ENCODE peak calls at places on chromosomes 6 and 20, in five cellular contexts. F, B, R, T and G are unnamed samples.
A peak's percentile ranks its signal among the peaks of the same experiment; 100 is the strongest.

GRCh38 chr6:22095886-22096285 is 200.9 kb downstream of the PRL start:
- DNase-seq in F (no peak), T (no peak), R (peak; percentile 52), B (no peak), G (no peak)

GRCh38 chr6:98787401-98787800 is 47.0 kb upstream of the POU3F2 start:
- DNase-seq in B (no peak), R (no peak), T (no peak), F (no peak), G (no peak)

GRCh38 chr6:100175814-100176275 is 181.8 kb upstream of the MCHR2 start:
- DNase-seq in F (no peak), T (no peak), R (peak; percentile 95), B (no peak), G (no peak)

GRCh38 chr20:41306061-41306727 is 11.3 kb downstream of the ZHX3 start:
- DNase-seq in B (no peak), T (no peak), R (no peak), F (no peak), G (no peak)

GRCh38 chr20:56949318-56949717 is 317.1 kb downstream of the BMP7 start:
- DNase-seq in R (no peak), T (no peak), B (no peak), F (no peak), G (no peak)

GRCh38 chr6:138577151-138577915 is 78.0 kb upstream of the NHSL1 start:
- DNase-seq in B (no peak), R (no peak), F (no peak), T (no peak), G (no peak)

GRCh38 chr6:40674170-40674569 is 87.0 kb upstream of the LRFN2 start:
- DNase-seq in R (no peak), B (no peak), T (no peak), F (no peak), G (no peak)

GRCh38 chr20:61331542-61331941 is 79.5 kb downstream of the CDH4 start:
- DNase-seq in F (no peak), R (no peak), B (peak; percentile 83), T (no peak), G (no peak)

GRCh38 chr6:137870744-137871247 is 3.7 kb downstream of the TNFAIP3 start:
- DNase-seq in B (no peak), F (no peak), T (no peak), R (peak; percentile 31), G (no peak)

GRCh38 chr6:149223120-149223775 is 94.3 kb upstream of the TAB2 start:
- DNase-seq in T (no peak), B (no peak), F (no peak), R (no peak), G (no peak)

GRCh38 chr6:37456126-37456525 is 23.1 kb downstream of the CMTR1 start:
- DNase-seq in F (no peak), T (no peak), B (no peak), R (peak; percentile 88), G (no peak)

GRCh38 chr6:19210849-19211590 is 626.1 kb upstream of the ID4 start:
- DNase-seq in R (no peak), F (no peak), B (peak; percentile 26), T (no peak), G (peak; percentile 71)

GRCh38 chr20:63102720-63103375 is 96.1 kb upstream of the BHLHE23 start:
- DNase-seq in F (no peak), B (peak; percentile 66), R (peak; percentile 6), T (peak; percentile 68), G (no peak)

GRCh38 chr6:43840490-43841218 is 70.6 kb downstream of the VEGFA start:
- DNase-seq in T (no peak), R (peak; percentile 84), B (no peak), F (no peak), G (no peak)

GRCh38 chr20:34312024-34312460 is 8.9 kb upstream of the AHCY start:
- DNase-seq in F (no peak), R (no peak), B (peak; percentile 71), T (no peak), G (no peak)

GRCh38 chr6:73028124-73028766 is 197.1 kb downstream of the KHDC1L start:
- DNase-seq in F (no peak), T (no peak), R (no peak), B (no peak), G (no peak)

GRCh38 chr6:161673026-161673425 is 399.2 kb upstream of the AGPAT4 start:
- DNase-seq in R (no peak), T (no peak), B (no peak), F (no peak), G (no peak)

GRCh38 chr6:51619042-51619799 is 468.2 kb downstream of the PKHD1 start:
- DNase-seq in B (peak; percentile 53), F (no peak), T (no peak), R (no peak), G (no peak)

GRCh38 chr20:20864346-20865096 is 152.1 kb upstream of the RALGAPA2 start:
- DNase-seq in F (no peak), R (no peak), T (no peak), B (no peak), G (no peak)

GRCh38 chr6:138863331-138863730 is 67.4 kb downstream of the ECT2L start:
- DNase-seq in T (no peak), R (no peak), F (no peak), B (no peak), G (no peak)

GRCh38 chr6:71181565-71181964 is 107.0 kb upstream of the OGFRL1 start:
- DNase-seq in R (peak; percentile 87), F (peak; percentile 5), T (no peak), B (no peak), G (no peak)

GRCh38 chr6:148524976-148525375 is 182.3 kb downstream of the SASH1 start:
- DNase-seq in F (no peak), T (no peak), R (peak; percentile 92), B (no peak), G (peak; percentile 78)

DNA sequence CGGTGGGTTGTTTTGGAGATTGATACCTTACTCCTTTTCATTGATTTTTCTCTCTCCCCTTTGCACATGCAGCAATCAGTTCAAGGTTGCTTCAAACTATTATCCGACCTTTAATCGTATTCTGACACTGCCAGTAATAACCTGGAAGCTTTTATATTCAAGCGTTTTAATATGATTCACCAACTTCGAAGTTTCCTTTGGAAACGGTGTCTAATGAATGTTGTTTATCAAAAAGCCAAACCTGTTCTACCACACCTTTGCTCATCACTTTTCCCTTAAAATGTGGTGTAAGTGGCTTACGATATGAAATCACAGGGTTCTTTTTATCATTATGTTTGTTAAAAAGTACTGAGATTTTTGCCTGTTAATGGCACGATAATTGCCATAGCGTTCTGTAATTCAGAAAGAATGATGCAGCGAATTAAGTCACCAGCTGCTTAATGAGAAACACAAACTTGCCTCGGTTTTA is 660 bp downstream of the STXBP5 start:
- DNase-seq in B (no peak), R (peak; percentile 10), T (no peak), F (no peak), G (no peak)
- TF ChIP-seq CTCF in B (no peak), R (no peak), T (no peak), F (no peak), G (no peak)

GRCh38 chr6:96468281-96468680 is 53.3 kb upstream of the UFL1 start:
- DNase-seq in F (no peak), R (no peak), T (no peak), B (no peak), G (no peak)

GRCh38 chr6:96469312-96469711 is 52.3 kb upstream of the UFL1 start:
- DNase-seq in F (no peak), B (no peak), T (no peak), R (no peak), G (no peak)

GRCh38 chr6:96470296-96470695 is 51.3 kb upstream of the UFL1 start:
- DNase-seq in T (no peak), R (no peak), B (no peak), F (no peak), G (no peak)

GRCh38 chr6:96467814-96468213 is 53.8 kb upstream of the UFL1 start:
- DNase-seq in R (no peak), F (no peak), B (no peak), T (no peak), G (no peak)

DNA sequence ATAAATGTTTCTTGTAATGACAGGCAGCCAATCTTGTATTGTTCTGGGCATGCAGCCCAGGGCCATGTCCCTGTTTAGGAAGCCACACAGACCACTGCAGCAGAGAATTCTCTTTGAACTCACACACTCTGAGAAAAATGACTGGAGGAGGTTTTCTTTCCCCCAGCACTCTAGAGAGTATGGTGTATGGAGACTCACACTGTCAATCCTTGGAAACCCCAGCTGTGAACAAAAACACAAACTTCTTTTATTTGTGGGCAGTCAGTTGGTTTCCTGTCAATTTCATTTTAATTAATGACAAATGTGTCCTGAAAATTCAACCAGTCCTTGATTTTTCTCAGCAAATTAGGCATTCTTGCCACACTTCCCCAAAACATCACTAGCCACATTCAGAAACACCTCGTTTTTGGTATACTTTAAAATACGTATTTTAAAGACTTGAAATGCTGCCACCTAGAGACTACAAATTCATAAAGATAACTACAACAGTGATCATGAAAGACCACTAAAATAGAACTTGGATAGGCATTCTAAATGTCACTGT is 52.9 kb upstream of the UFL1 start:
- DNase-seq in F (no peak), B (no peak), R (no peak), T (no peak), G (no peak)
- TF ChIP-seq CTCF in F (no peak), B (no peak), R (peak; percentile 17), T (no peak), G (no peak)

GRCh38 chr6:89239338-89239737 is 22.2 kb upstream of the GABRR1 start:
- DNase-seq in B (no peak), F (no peak), R (no peak), T (no peak), G (no peak)
- TF ChIP-seq CTCF in B (no peak), F (peak; percentile 8), R (peak; percentile 21), T (no peak), G (no peak)

GRCh38 chr6:154888426-154888825 is 106.7 kb upstream of the TIAM2 start:
- DNase-seq in F (no peak), T (no peak), R (no peak), B (no peak), G (no peak)
- TF ChIP-seq CTCF in F (no peak), T (no peak), R (no peak), B (no peak), G (no peak)

GRCh38 chr6:107116328-107116892 is 1.1 kb upstream of the BEND3 start:
- DNase-seq in B (no peak), R (no peak), F (no peak), T (no peak), G (no peak)
- TF ChIP-seq CTCF in B (no peak), R (peak; percentile 9), F (no peak), T (no peak), G (no peak)

GRCh38 chr6:108915258-108915657 is 67.0 kb downstream of the ARMC2 start:
- DNase-seq in F (no peak), T (no peak), B (no peak), R (no peak), G (no peak)

GRCh38 chr6:108916026-108916689 is 67.9 kb downstream of the ARMC2 start:
- DNase-seq in T (no peak), R (no peak), B (no peak), F (no peak), G (no peak)

GRCh38 chr6:108914235-108915022 is 66.2 kb downstream of the ARMC2 start:
- DNase-seq in F (no peak), T (no peak), B (no peak), R (peak; percentile 20), G (no peak)
- TF ChIP-seq CTCF in F (peak; percentile 67), T (no peak), B (peak; percentile 13), R (peak; percentile 41), G (no peak)

DNA sequence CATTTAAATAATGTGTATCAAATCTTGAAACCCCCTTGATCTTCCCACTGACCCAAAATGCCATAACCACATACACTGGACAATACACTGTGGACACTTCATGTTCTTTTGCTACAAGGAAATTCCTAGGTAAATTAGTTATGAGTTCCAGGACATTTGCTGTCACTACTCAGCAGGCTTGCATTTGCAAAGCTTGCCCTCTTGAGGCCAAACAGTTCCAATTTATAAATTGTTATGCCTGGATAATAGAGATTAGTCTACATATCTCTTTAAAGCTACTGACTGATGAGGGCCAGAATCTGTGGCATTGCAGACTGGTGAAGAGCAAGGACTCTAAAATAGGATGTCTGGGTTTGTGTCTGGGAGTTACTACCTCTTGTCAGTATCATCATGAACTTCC is 17.4 kb upstream of the RAB32 start:
- DNase-seq in B (no peak), R (no peak), F (no peak), T (no peak), G (no peak)
- TF ChIP-seq CTCF in B (no peak), R (no peak), F (peak; percentile 32), T (no peak), G (no peak)